ENCODE peak calls at places on chromosomes 7 and 10, in seven cellular contexts. L is HCT116, N is endothelial cell of umbilical vein, V is GM12878, J is HepG2, M is SK-N-SH, C is K562. T is an unnamed sample.
A peak's percentile ranks its signal among the peaks of the same experiment; 100 is the strongest.

GRCh38 chr10:61835909-61836232 is 65.6 kb upstream of the ARID5B start:
- DNase-seq in C (no peak), J (no peak), N (no peak), V (no peak), M (no peak), L (no peak), T (no peak)

GRCh38 chr7:2209146-2209960 is 23.4 kb downstream of the MAD1L1 start:
- DNase-seq in N (peak; percentile 55), M (peak; percentile 95), C (peak; percentile 67), L (no peak), V (peak; percentile 32), J (peak; percentile 30), T (no peak)

GRCh38 chr7:150974468-150975391 is 3.4 kb downstream of the KCNH2 start:
- DNase-seq in M (peak; percentile 82), C (peak; percentile 94), N (peak; percentile 12), L (peak; percentile 43), V (no peak), J (no peak), T (no peak)

GRCh38 chr10:122930140-122930539 is 19.7 kb downstream of the FAM24A start:
- DNase-seq in V (no peak), N (no peak), L (no peak), J (no peak), M (no peak), C (no peak), T (no peak)

GRCh38 chr10:94878649-94879048 is 59.8 kb upstream of the CYP2C9 start:
- DNase-seq in J (no peak), M (no peak), L (no peak), V (no peak), N (no peak), C (no peak), T (no peak)

GRCh38 chr7:42144253-42145002 is 92.6 kb downstream of the GLI3 start:
- DNase-seq in M (no peak), N (peak; percentile 33), C (no peak), V (no peak), L (no peak), J (no peak), T (peak; percentile 72)

GRCh38 chr7:143456992-143457793 is 13.9 kb downstream of the TAS2R60 start:
- DNase-seq in N (peak; percentile 28), C (no peak), V (no peak), J (no peak), M (no peak), L (no peak), T (no peak)

GRCh38 chr7:134443396-134444070 is 15.4 kb downstream of the AKR1B1 start:
- DNase-seq in L (no peak), J (no peak), C (no peak), V (no peak), M (no peak), N (no peak), T (no peak)

GRCh38 chr7:34281260-34281659 is 375.9 kb downstream of the BMPER start:
- DNase-seq in J (peak; percentile 13), V (no peak), L (no peak), N (no peak), C (no peak), M (no peak), T (no peak)

GRCh38 chr10:67171970-67172369 is 246.1 kb downstream of the LRRTM3 start:
- DNase-seq in J (no peak), N (no peak), C (no peak), L (no peak), V (no peak), M (no peak), T (no peak)

GRCh38 chr7:151408839-151409554 is 841 bp downstream of the WDR86 start:
- DNase-seq in V (peak; percentile 23), N (no peak), C (no peak), J (peak; percentile 66), M (peak; percentile 87), L (no peak), T (no peak)

GRCh38 chr10:22043327-22043633 is 39.8 kb upstream of the DNAJC1 start:
- DNase-seq in J (no peak), C (no peak), N (no peak), L (no peak), V (no peak), M (no peak), T (no peak)

GRCh38 chr10:22053048-22053447 is 49.5 kb upstream of the DNAJC1 start:
- DNase-seq in M (no peak), C (peak; percentile 18), L (no peak), V (no peak), J (peak; percentile 49), N (no peak), T (no peak)

GRCh38 chr10:22042557-22043326 is 39.2 kb upstream of the DNAJC1 start:
- DNase-seq in C (peak; percentile 59), M (no peak), L (peak; percentile 33), V (no peak), J (no peak), N (no peak), T (no peak)

DNA sequence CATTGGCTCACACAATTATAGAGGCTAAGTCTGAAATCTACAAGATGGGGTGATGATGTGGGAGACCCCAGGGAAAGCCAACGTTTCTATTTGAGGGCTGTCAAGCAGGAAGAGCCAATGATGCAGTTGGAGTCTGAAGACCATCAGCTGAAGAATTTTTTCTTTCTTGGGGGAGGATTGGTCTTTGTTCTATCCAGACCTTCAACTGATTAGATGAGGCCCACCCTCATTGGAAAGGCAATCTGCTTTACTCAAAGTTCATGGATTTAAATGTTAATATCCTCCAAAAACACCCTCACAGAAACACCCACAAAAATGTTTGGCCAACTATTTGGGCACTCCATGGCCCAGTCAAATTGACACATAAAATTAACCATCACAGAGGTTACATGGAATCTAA is 44.3 kb upstream of the DNAJC1 start:
- DNase-seq in M (no peak), N (no peak), C (no peak), V (no peak), J (no peak), L (no peak), T (no peak)
- TF ChIP-seq POLR2AphosphoS5 in M (no peak), N (no peak), C (no peak), V (no peak), J (no peak), L (no peak), T (no peak)

GRCh38 chr10:21180604-21181003 is 283.5 kb upstream of the NEBL start:
- DNase-seq in M (no peak), J (no peak), C (peak; percentile 76), V (no peak), N (no peak), L (no peak), T (no peak)

GRCh38 chr10:21184216-21184615 is 287.1 kb upstream of the NEBL start:
- DNase-seq in C (no peak), M (no peak), N (peak; percentile 34), L (no peak), V (no peak), J (no peak), T (no peak)

GRCh38 chr10:21181451-21181850 is 284.3 kb upstream of the NEBL start:
- DNase-seq in M (no peak), C (no peak), J (no peak), L (no peak), N (no peak), V (no peak), T (no peak)

GRCh38 chr10:21183025-21183424 is 285.9 kb upstream of the NEBL start:
- DNase-seq in V (no peak), C (no peak), M (no peak), N (no peak), L (no peak), J (no peak), T (no peak)

GRCh38 chr10:21184984-21185383 is 287.9 kb upstream of the NEBL start:
- DNase-seq in J (no peak), V (no peak), N (no peak), C (no peak), M (no peak), L (no peak), T (no peak)
- H3K27ac ChIP-seq in J (no peak overlapping the region), V (no peak overlapping the region), N (no peak overlapping the region), C (peak overlapping the region; percentile 17), M (peak overlapping the region; percentile 21), L (no peak overlapping the region), T (no peak overlapping the region)

DNA sequence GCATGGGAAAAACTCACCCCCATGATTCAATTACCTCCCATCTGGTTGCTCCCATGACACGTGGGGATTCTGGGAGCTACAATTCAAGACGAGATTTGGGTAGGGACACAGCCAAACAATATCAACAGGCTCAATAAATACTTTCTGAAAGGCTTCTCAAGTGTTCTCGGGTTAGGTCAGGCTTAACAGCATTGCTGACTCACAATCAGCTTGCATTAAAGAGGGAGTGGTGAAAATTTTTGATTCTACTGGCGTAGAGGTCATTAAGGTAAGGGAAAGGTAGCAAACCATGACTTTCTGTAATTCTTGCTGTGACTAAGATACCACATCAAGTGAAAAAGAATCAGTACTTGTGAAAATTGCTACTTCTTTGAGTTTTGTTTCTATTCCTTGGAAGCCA is 126.4 kb downstream of the JCAD start:
- DNase-seq in C (no peak), N (no peak), L (no peak), V (no peak), J (no peak), M (no peak), T (no peak)
- H3K9ac ChIP-seq in C (no peak overlapping the region), N (no peak overlapping the region), L (no peak overlapping the region), V (no peak overlapping the region), J (no peak overlapping the region), M (no peak overlapping the region), T (no peak overlapping the region)

DNA sequence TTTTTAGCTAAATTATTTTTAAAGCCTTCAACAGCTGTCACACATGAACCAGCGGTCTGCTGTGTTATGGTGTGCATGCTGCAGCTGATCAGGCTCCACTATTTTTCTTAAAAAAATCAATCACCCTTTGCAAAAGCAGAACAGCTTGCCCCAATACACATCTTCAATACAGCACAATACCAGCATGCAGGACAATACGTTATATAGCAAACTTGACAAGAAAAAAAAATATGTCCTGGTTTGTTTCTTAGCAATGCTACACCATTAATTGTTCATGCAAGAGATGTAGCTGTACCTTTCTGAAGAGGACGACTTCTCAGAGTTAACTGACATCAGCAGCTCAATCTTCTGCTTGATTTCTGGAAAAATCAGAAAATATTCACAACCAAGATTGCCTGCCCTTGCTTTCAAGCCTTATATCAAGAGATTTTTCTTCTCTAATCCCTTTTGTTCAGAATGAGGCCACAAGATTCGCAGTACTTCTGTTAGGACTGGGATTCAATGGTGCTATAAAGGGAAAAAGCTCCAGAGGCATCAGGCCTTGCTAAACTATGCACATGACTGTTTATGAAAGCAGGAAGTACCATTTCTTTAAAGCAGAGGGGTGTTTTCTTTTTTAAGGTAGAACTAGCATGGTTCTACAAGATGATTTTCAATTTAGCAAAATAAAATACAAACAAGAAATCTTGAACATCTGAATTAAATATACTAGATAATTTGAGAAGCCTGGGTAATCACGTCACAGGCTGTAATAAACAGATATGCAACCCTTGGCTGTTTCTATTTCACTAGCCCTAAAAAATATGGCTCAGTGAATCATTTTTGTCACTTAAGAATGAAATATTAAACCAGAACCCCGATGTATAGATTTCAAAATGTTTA is 120.0 kb downstream of the SRPK2 start:
- DNase-seq in L (no peak), M (peak; percentile 68), C (no peak), V (no peak), J (peak; percentile 13), N (peak; percentile 74), T (peak; percentile 65)
- TF ChIP-seq POLR2AphosphoS5 in L (no peak), M (peak; percentile 66), C (no peak), V (peak; percentile 44), J (no peak), N (no peak), T (peak; percentile 89)